ENCODE peak calls at places on chromosomes 2 and 18, in six cellular contexts. C is CD4-positive, CD25-positive, alpha-beta regulatory T cell; D is aorta; L is cardiac muscle cell; Y is lung; B is adrenal gland. U is an unnamed sample. For H3K4me1 and H3K27me3, the result is how much of the 10 kb centered on the place peaks cover.

GRCh38 chr2:181294979-181295378 is 162.2 kb upstream of the ITGA4 start:
- DNase-seq in D (no peak), L (no peak), B (no peak), C (no peak), Y (no peak), U (no peak)

GRCh38 chr2:7009207-7009911 is 92.1 kb downstream of the RNF144A start:
- DNase-seq in Y (no peak), D (no peak), L (peak), B (no peak), C (no peak), U (no peak)

GRCh38 chr2:240840435-240841060 is 20.5 kb upstream of the KIF1A start:
- DNase-seq in Y (peak), L (peak), D (no peak), B (peak), C (no peak), U (peak)

GRCh38 chr2:54771166-54771565 is 47.7 kb downstream of the EML6 start:
- DNase-seq in D (no peak), Y (no peak), L (peak), B (no peak), C (no peak), U (no peak)

GRCh38 chr2:98849113-98849512 is 86.9 kb downstream of the CRACDL start:
- DNase-seq in C (no peak), Y (no peak), B (no peak), D (no peak), L (no peak), U (no peak)

GRCh38 chr2:143513081-143513480 is 383.9 kb downstream of the ARHGAP15 start:
- DNase-seq in C (no peak), L (peak), B (peak), D (no peak), Y (no peak), U (no peak)

GRCh38 chr18:21571763-21572162 is 28.7 kb downstream of the ESCO1 start:
- DNase-seq in Y (no peak), B (no peak), C (no peak), L (no peak), D (no peak), U (no peak)

GRCh38 chr2:12176621-12177020 is 430.2 kb downstream of the LPIN1 start:
- DNase-seq in B (no peak), D (no peak), C (no peak), Y (no peak), L (no peak), U (no peak)

GRCh38 chr2:98806266-98806697 is 75.3 kb upstream of the MGAT4A start:
- DNase-seq in Y (peak), D (peak), B (peak), L (peak), C (no peak), U (no peak)

GRCh38 chr18:78984941-78985784 is 5.5 kb downstream of the SALL3 start:
- DNase-seq in B (no peak), Y (peak), D (no peak), L (peak), C (no peak), U (no peak)

GRCh38 chr2:241508240-241508509 is 209 bp downstream of the STK25 start:
- DNase-seq in B (no peak), C (no peak), Y (peak), L (no peak), D (no peak), U (peak)

DNA sequence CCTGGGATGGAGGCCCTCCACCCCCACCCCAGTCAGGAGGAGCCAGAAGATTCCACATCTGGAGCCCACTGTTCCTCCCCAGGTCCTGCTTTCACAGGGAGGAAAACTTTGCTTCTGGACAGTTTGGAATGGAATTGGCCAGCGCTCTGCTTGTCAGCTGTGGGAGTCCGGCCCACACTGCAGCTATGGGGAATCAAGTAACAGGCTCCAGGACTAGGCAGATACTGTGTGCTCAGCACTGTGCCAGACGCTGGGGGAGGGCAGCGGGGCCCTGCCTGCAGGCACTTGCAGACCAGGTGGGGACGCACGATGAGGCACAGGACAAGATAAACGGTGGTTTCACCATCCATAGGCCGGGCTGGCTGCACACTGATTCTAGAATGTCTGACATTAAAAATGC is 114.0 kb downstream of the STPG4 start:
- DNase-seq in D (peak), B (no peak), Y (no peak), C (no peak), L (peak), U (no peak)
- H3K4me1 ChIP-seq in D (under half), B (under half), Y (under half), C (under half), L (under half), U (under half)

GRCh38 chr2:43812947-43813346 is 25.7 kb downstream of the ABCG5 start:
- DNase-seq in D (no peak), B (no peak), Y (no peak), L (no peak), C (no peak), U (no peak)

GRCh38 chr2:43812005-43812404 is 26.6 kb downstream of the ABCG5 start:
- DNase-seq in B (no peak), C (no peak), L (no peak), Y (no peak), D (no peak), U (no peak)

GRCh38 chr2:43806719-43807031 is 32.0 kb downstream of the ABCG5 start:
- DNase-seq in D (no peak), L (no peak), B (no peak), C (no peak), Y (no peak), U (no peak)

GRCh38 chr2:43810427-43810826 is 28.2 kb downstream of the ABCG5 start:
- DNase-seq in C (no peak), L (no peak), B (no peak), Y (no peak), D (no peak), U (no peak)

GRCh38 chr2:43810888-43811287 is 27.8 kb downstream of the ABCG5 start:
- DNase-seq in B (no peak), L (no peak), Y (no peak), C (no peak), D (no peak), U (no peak)
- H3K4me3 ChIP-seq in B (no peak), L (no peak), Y (no peak), C (no peak), D (no peak), U (no peak)

GRCh38 chr2:8674420-8675009 is 7.3 kb upstream of the ID2 start:
- DNase-seq in D (no peak), Y (no peak), C (no peak), L (no peak), B (no peak), U (no peak)
- H3K27me3 ChIP-seq in D (under half), Y (under half), C (under half), L (under half), B (under half), U (under half)

GRCh38 chr18:2961828-2962227 is 51.1 kb downstream of the LPIN2 start:
- DNase-seq in C (no peak), D (no peak), B (no peak), L (peak), Y (no peak), U (peak)
- H3K4me1 ChIP-seq in C (half or more), D (under half), B (under half), L (under half), Y (under half), U (half or more)

GRCh38 chr2:46812381-46813024 is 103.1 kb downstream of the MCFD2 start:
- DNase-seq in L (peak), Y (peak), B (no peak), C (no peak), D (peak), U (no peak)

GRCh38 chr2:46813680-46814079 is 101.9 kb downstream of the MCFD2 start:
- DNase-seq in D (no peak), Y (no peak), C (no peak), B (no peak), L (no peak), U (no peak)

GRCh38 chr2:46810195-46810594 is 105.4 kb downstream of the MCFD2 start:
- DNase-seq in B (no peak), L (no peak), D (no peak), Y (no peak), C (no peak), U (no peak)

GRCh38 chr2:46813046-46813445 is 102.6 kb downstream of the MCFD2 start:
- DNase-seq in D (peak), L (peak), C (no peak), Y (peak), B (no peak), U (no peak)

GRCh38 chr2:46811379-46812310 is 104.0 kb downstream of the MCFD2 start:
- DNase-seq in C (no peak), D (no peak), B (no peak), L (no peak), Y (peak), U (no peak)
- H3K4me3 ChIP-seq in C (no peak), D (no peak), B (no peak), L (no peak), Y (no peak), U (no peak)

GRCh38 chr2:129299756-129300155 is 679.7 kb upstream of the RAB6C start:
- DNase-seq in Y (no peak), C (no peak), L (no peak), B (no peak), D (no peak), U (no peak)

GRCh38 chr2:129299338-129299737 is 680.1 kb upstream of the RAB6C start:
- DNase-seq in L (no peak), Y (no peak), C (no peak), D (peak), B (no peak), U (no peak)

GRCh38 chr2:129302106-129302505 is 677.4 kb upstream of the RAB6C start:
- DNase-seq in B (no peak), L (no peak), C (no peak), Y (no peak), D (no peak), U (no peak)

GRCh38 chr2:129301431-129301913 is 678.0 kb upstream of the RAB6C start:
- DNase-seq in D (no peak), Y (no peak), L (peak), C (no peak), B (no peak), U (no peak)

GRCh38 chr2:129300456-129300855 is 679.0 kb upstream of the RAB6C start:
- DNase-seq in D (peak), L (no peak), C (no peak), Y (no peak), B (no peak), U (no peak)
- H3K27me3 ChIP-seq in D (under half), L (under half), C (under half), Y (under half), B (under half), U (under half)

DNA sequence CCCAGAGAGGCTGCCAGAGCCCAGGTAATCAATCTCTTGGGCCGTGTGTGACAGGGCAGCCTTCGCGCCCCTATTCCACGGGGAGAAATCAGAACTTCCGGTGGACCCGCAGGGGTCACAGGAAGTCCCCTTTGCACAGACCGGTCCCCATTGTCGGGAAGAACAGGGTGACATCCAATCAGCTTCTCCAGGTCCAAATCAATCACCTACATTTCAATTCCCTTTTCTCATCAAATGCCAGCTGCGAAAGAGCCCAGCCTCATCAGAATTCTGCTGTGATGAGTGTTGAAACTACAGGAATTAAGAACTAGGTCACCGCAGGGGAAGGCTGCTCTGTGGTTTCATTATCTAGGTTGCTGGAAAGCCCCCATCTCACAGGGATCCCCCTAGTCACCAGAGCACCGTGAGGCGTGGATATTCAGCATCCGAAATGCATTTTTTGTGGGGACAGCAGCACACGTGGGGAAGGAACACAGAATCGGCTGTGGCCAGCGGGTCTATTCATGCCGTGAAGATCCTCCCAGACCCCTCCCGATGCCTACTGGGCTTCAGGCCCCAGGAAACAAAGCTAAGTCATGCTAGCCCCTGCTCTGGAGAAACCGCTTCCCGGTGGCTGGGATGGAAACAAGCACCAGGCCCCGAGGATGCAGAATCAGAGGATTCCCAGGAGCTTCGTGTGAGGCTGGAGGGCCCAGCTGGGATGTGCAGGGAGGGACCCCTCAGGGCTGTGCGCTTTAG is 193.7 kb upstream of the ID2 start:
- DNase-seq in L (peak), C (peak), Y (no peak), D (no peak), B (no peak), U (peak)
- H3K4me1 ChIP-seq in L (under half), C (under half), Y (under half), D (under half), B (under half), U (half or more)

DNA sequence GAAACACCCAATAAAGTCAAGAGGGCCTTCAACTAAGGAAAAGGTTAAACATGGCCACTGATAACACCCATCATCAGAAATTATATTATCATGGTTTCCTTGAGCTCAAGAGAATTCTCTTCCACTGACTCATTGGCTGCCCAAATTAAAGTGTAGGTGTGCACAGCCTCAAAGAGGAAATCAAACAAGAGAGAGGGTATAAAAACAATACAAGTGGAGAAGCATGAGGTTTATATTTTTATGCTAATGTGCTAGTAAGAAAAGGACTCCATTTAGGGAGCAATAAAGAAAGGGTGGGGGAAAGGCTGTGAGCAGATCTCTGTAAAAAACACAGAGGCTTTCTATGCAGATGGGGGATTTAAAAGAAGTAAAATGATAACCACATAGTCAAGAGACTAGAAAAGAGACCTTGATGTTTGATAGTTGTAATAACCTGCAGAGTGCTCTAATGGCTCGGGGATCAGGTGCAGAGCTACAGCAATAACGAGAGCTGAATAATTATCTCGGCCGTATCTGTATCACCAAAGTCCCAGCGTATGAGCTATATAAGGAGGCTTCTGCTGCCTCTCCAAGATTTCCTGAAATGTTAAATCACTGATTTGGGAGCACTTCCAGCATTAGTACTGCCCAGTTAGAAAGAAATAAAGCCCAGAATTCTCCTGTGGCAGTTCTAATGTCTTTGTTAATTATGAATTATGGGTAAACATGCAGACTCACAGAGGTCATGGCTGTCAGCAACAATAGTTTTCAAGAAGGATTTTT is 168.6 kb upstream of the VRK2 start:
- DNase-seq in L (no peak), D (no peak), B (no peak), C (no peak), Y (no peak), U (no peak)
- H3K4me3 ChIP-seq in L (no peak), D (no peak), B (peak), C (no peak), Y (no peak), U (no peak)